ENCODE peak calls at places on chromosomes 1 and 21, in seven cellular contexts. X is body of pancreas, S is ovary, U is HCT116, C is heart left ventricle, I is A549, E is adrenal gland. V is an unnamed sample. For H3K4me1, the result is how much of the 10 kb centered on the place peaks cover.

GRCh38 chr1:33294071-33295010 is 26.6 kb downstream of the A3GALT2 start:
- DNase-seq in X (no peak), S (no peak), U (no peak), C (no peak), I (no peak), E (no peak), V (no peak)

GRCh38 chr21:26769613-26770188 is 75.5 kb downstream of the ADAMTS1 start:
- DNase-seq in X (no peak), S (no peak), U (no peak), C (no peak), I (peak), E (no peak), V (no peak)

GRCh38 chr21:42705746-42706374 is 52.4 kb downstream of the PDE9A start:
- DNase-seq in X (no peak), S (no peak), U (no peak), C (no peak), I (no peak), E (no peak), V (no peak)

GRCh38 chr21:42171091-42172053 is 47.6 kb upstream of the ABCG1 start:
- DNase-seq in X (no peak), S (no peak), U (peak), C (peak), I (peak), E (peak), V (peak)

GRCh38 chr1:205561501-205562203 is 57.2 kb downstream of the CDK18 start:
- DNase-seq in X (no peak), S (no peak), U (no peak), C (no peak), I (no peak), E (no peak), V (no peak)

GRCh38 chr1:227729144-227729880 is 5.8 kb downstream of the JMJD4 start:
- DNase-seq in X (no peak), S (peak), U (no peak), C (no peak), I (no peak), E (no peak), V (no peak)

GRCh38 chr1:232600430-232601258 is 29.3 kb downstream of the SIPA1L2 start:
- DNase-seq in X (no peak), S (no peak), U (no peak), C (no peak), I (no peak), E (no peak), V (no peak)

GRCh38 chr1:186155594-186155993 is 219.5 kb downstream of the TPR start:
- DNase-seq in X (no peak), S (no peak), U (peak), C (no peak), I (peak), E (no peak), V (no peak)

GRCh38 chr1:30757196-30757949 is at the start of gene LAPTM5:
- DNase-seq in X (peak), S (no peak), U (no peak), C (peak), I (no peak), E (peak), V (peak)

GRCh38 chr1:107867422-107867821 is 97.6 kb downstream of the VAV3 start:
- DNase-seq in X (no peak), S (no peak), U (no peak), C (no peak), I (no peak), E (no peak), V (no peak)

GRCh38 chr21:42097860-42098259 is 26.7 kb downstream of the UMODL1 start:
- DNase-seq in X (peak), S (no peak), U (peak), C (no peak), I (peak), E (peak), V (peak)

GRCh38 chr1:94790246-94790645 is 29.9 kb upstream of the SLC44A3 start:
- DNase-seq in X (no peak), S (no peak), U (no peak), C (no peak), I (no peak), E (no peak), V (no peak)

GRCh38 chr1:220879090-220879508 is at the start of gene HLX:
- DNase-seq in X (peak), S (peak), U (peak), C (peak), I (peak), E (peak), V (peak)

GRCh38 chr1:197913495-197914276 is 3.5 kb upstream of the LHX9 start:
- DNase-seq in X (no peak), S (no peak), U (no peak), C (no peak), I (no peak), E (no peak), V (no peak)

GRCh38 chr1:1100296-1100695 is 15.6 kb downstream of the C1orf159 start:
- DNase-seq in X (no peak), S (no peak), U (no peak), C (no peak), I (no peak), E (no peak), V (no peak)

GRCh38 chr1:48744032-48744431 is 32.7 kb downstream of the BEND5 start:
- DNase-seq in X (no peak), S (no peak), U (no peak), C (no peak), I (peak), E (no peak), V (no peak)

GRCh38 chr1:206742702-206743383 is 27.7 kb upstream of the IL19 start:
- DNase-seq in X (no peak), S (no peak), U (no peak), C (no peak), I (no peak), E (no peak), V (no peak)

GRCh38 chr1:81126989-81127571 is 673.7 kb upstream of the ADGRL2 start:
- DNase-seq in X (no peak), S (no peak), U (no peak), C (no peak), I (no peak), E (no peak), V (no peak)

GRCh38 chr1:58968360-58968952 is 184.6 kb upstream of the JUN start:
- DNase-seq in X (peak), S (peak), U (no peak), C (peak), I (no peak), E (peak), V (peak)

GRCh38 chr1:221611930-221612777 is 129.7 kb downstream of the DUSP10 start:
- DNase-seq in X (peak), S (peak), U (peak), C (peak), I (peak), E (peak), V (no peak)

GRCh38 chr1:117032661-117033060 is 27.5 kb upstream of the TTF2 start:
- DNase-seq in X (no peak), S (no peak), U (no peak), C (no peak), I (no peak), E (no peak), V (no peak)

GRCh38 chr1:89704014-89704413 is 71.1 kb downstream of the LRRC8C start:
- DNase-seq in X (no peak), S (no peak), U (no peak), C (no peak), I (no peak), E (no peak), V (no peak)

GRCh38 chr1:231338270-231339128 is at the start of gene SPRTN:
- DNase-seq in X (no peak), S (no peak), U (no peak), C (no peak), I (no peak), E (no peak), V (no peak)

GRCh38 chr1:92291372-92291999 is 7.3 kb downstream of the GLMN start:
- DNase-seq in X (no peak), S (no peak), U (peak), C (no peak), I (peak), E (no peak), V (no peak)

GRCh38 chr1:246214708-246215504 is 292.2 kb downstream of the SMYD3 start:
- DNase-seq in X (peak), S (no peak), U (no peak), C (no peak), I (no peak), E (peak), V (no peak)

GRCh38 chr1:17565551-17565971 is 26.1 kb downstream of the ARHGEF10L start:
- DNase-seq in X (no peak), S (no peak), U (no peak), C (peak), I (no peak), E (no peak), V (no peak)

GRCh38 chr1:193988885-193989284 is 802.5 kb upstream of the B3GALT2 start:
- DNase-seq in X (no peak), S (no peak), U (no peak), C (no peak), I (no peak), E (no peak), V (no peak)

GRCh38 chr1:66598670-66599069 is 64.7 kb downstream of the SGIP1 start:
- DNase-seq in X (no peak), S (no peak), U (no peak), C (no peak), I (no peak), E (no peak), V (no peak)

GRCh38 chr1:64851664-64852063 is 106.8 kb downstream of the RAVER2 start:
- DNase-seq in X (no peak), S (no peak), U (no peak), C (no peak), I (no peak), E (no peak), V (no peak)

GRCh38 chr1:54275349-54275748 is 75.4 kb downstream of the MRPL37 start:
- DNase-seq in X (peak), S (peak), U (no peak), C (peak), I (no peak), E (peak), V (peak)

GRCh38 chr1:54273837-54274192 is 73.8 kb downstream of the MRPL37 start:
- DNase-seq in X (peak), S (peak), U (no peak), C (peak), I (no peak), E (peak), V (no peak)

GRCh38 chr1:54273092-54273836 is 73.3 kb downstream of the MRPL37 start:
- DNase-seq in X (peak), S (peak), U (no peak), C (peak), I (no peak), E (peak), V (peak)

GRCh38 chr1:54274881-54275280 is 74.9 kb downstream of the MRPL37 start:
- DNase-seq in X (no peak), S (no peak), U (no peak), C (no peak), I (no peak), E (no peak), V (no peak)

DNA sequence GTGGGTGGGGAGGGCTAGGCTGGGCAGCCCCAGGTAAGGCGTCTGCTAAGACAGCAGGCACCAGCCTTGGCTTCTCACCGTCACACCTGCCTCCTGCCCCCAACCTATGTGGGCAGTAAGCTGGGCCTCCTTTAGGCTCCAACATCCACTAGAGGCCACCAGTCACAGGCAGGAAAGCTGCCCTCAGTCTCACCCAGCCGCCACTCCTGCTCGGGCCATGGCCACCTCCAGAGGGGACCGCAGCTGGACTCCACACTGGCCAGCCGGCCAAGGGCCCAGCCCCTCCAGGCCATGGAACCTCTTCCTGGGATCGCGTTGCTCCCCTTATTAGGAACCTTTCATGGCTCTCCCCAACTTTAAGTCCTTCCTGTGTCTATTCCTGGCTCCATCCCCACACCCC is 74.5 kb downstream of the MRPL37 start:
- DNase-seq in X (no peak), S (no peak), U (no peak), C (no peak), I (no peak), E (no peak), V (peak)
- H3K4me1 ChIP-seq in X (half or more), S (half or more), U (under half), C (half or more), I (under half), E (half or more), V (half or more)

GRCh38 chr1:27000092-27000816 is 6.8 kb downstream of the TRNP1 start:
- DNase-seq in X (no peak), S (no peak), U (no peak), C (no peak), I (no peak), E (no peak), V (no peak)

GRCh38 chr1:26999440-26999987 is 6.0 kb downstream of the TRNP1 start:
- DNase-seq in X (peak), S (peak), U (peak), C (peak), I (peak), E (peak), V (peak)

GRCh38 chr1:27001570-27002360 is 8.3 kb downstream of the TRNP1 start:
- DNase-seq in X (no peak), S (no peak), U (no peak), C (peak), I (peak), E (no peak), V (peak)

GRCh38 chr1:26998319-26999300 is 5.1 kb downstream of the TRNP1 start:
- DNase-seq in X (no peak), S (no peak), U (no peak), C (no peak), I (peak), E (no peak), V (no peak)

DNA sequence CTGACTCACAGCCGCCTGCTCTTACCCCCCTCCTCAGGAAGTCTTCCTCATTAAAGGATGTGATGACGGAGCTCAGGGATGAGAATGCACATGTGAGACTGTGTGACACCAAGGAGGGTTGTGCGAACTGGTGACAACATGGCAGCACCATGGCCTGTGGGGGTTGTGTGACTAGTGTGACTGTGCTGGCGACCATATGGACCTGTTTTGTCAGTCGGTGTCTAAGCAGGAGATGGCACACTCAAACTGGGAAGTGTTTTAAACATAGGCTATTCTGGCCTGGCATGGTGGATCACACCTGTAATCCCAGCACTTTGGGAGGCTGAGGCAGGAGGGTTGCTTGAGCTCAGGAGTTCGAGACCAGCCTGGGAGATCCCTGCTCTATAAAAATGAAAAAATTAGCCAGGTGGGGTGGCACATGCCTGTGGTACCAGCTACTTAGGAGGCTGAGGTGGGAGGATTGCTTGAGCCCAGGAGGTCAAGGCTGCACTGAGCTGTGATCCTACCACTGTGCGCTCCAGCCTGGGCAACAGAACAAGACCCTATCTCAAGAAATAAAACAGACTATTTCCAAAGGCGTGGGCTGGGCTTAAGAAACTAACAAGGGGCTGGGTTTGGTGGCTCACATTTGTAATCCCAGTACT is 7.4 kb downstream of the TRNP1 start:
- DNase-seq in X (no peak), S (no peak), U (no peak), C (no peak), I (peak), E (no peak), V (no peak)
- H3K27ac ChIP-seq in X (peak), S (no peak), U (peak), C (peak), I (peak), E (no peak), V (peak)

GRCh38 chr1:74731399-74732052 is 1.3 kb downstream of the CRYZ start:
- DNase-seq in X (peak), S (no peak), U (no peak), C (no peak), I (peak), E (no peak), V (peak)

GRCh38 chr1:74726063-74726462 is 6.8 kb downstream of the CRYZ start:
- DNase-seq in X (no peak), S (no peak), U (no peak), C (no peak), I (no peak), E (no peak), V (no peak)

GRCh38 chr1:74732960-74733615 is at the start of the genes CRYZ and TYW3:
- DNase-seq in X (peak), S (peak), U (peak), C (peak), I (peak), E (peak), V (peak)

GRCh38 chr1:74728736-74729135 is 4.1 kb downstream of the CRYZ start:
- DNase-seq in X (no peak), S (no peak), U (no peak), C (no peak), I (no peak), E (no peak), V (no peak)

GRCh38 chr1:74729741-74730478 is 2.9 kb downstream of the CRYZ start:
- DNase-seq in X (no peak), S (no peak), U (peak), C (no peak), I (peak), E (peak), V (no peak)
- TF ChIP-seq POLR2A in X (no peak), S (no peak), U (no peak), C (no peak), I (no peak), E (no peak), V (no peak)

DNA sequence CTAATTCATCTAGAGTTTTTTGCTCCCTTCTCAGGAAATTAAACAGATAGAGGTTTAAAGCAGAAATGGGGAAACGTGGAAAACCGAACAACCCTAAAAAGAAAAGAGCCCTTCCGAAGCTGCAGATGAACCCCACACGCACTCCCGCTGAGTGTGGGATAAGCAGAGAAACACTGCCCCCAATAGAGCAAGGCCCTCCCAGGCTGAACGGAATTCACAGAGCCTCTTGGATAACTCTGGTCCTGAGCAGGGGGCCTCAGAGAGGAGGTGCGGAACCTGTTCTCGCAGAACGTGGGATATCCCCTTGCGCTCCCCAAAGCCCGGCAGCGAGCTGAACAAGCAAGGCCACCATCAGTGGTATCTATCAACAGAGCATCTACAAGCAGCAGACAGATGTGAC is 44.9 kb downstream of the SSBP3 start:
- DNase-seq in X (no peak), S (peak), U (no peak), C (peak), I (no peak), E (no peak), V (no peak)
- H3K4me1 ChIP-seq in X (under half), S (under half), U (under half), C (half or more), I (under half), E (under half), V (half or more)

DNA sequence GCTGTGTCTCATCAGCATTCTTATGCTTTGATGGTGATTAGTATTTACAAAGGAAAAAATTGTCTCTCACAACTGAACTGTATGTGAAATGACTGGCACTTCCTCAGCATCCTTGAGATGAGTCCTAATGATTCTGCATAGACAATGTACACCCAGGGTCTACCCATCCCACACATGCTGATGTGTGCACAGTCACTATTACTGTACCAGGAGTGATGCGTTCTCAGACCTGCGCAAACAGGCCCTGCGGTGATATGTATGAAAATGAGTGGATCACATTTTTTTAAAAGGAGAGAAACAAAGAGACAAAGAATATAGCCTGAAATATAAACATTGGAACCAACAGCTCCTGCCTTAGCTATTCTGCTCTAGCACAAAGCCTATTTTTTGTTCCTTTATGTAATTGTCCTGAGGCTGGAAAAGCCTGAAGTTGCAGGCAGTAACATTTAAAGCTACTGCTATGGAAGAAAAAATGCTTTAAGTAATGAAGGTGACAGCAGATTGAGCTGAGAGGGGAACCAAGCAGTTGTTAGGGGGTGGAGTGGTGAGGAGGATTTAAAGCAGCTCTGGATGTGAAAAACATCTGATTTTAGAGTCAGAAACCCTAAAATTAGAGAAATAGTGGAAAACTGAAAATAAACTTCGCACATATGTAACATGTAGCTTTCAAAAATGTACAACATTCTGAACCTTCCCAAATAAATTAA is 5.5 kb downstream of the RCAN1 start:
- DNase-seq in X (no peak), S (no peak), U (no peak), C (no peak), I (no peak), E (no peak), V (no peak)
- H3K27ac ChIP-seq in X (no peak), S (no peak), U (no peak), C (no peak), I (no peak), E (no peak), V (no peak)